ENCODE peak calls at places on chromosomes 1 and 21, in seven cellular contexts. One of them, this sample, is unnamed.

GRCh38 chr21:15199414-15199813 is 134.6 kb upstream of the NRIP1 start:
- DNase-seq in WTC11: no peak
- DNase-seq in cardiac fibroblast: no peak
- DNase-seq in CD4-positive, alpha-beta T cell: no peak
- DNase-seq in neural crest cell: no peak
- DNase-seq in transverse colon: no peak
- DNase-seq in B cell: no peak
- DNase-seq in this sample: no peak

GRCh38 chr1:220751130-220751529 is 3.0 kb downstream of the MTARC2 start:
- DNase-seq in neural crest cell: no peak
- DNase-seq in WTC11: no peak
- DNase-seq in cardiac fibroblast: no peak
- DNase-seq in transverse colon: peak; percentile 49
- DNase-seq in B cell: no peak
- DNase-seq in CD4-positive, alpha-beta T cell: no peak
- DNase-seq in this sample: no peak

GRCh38 chr1:98044766-98045165 is 123.9 kb upstream of the DPYD start:
- DNase-seq in neural crest cell: no peak
- DNase-seq in transverse colon: no peak
- DNase-seq in WTC11: no peak
- DNase-seq in B cell: no peak
- DNase-seq in cardiac fibroblast: no peak
- DNase-seq in CD4-positive, alpha-beta T cell: no peak
- DNase-seq in this sample: no peak

GRCh38 chr1:198651685-198652400 is 13.0 kb downstream of the PTPRC start:
- DNase-seq in B cell: no peak
- DNase-seq in neural crest cell: no peak
- DNase-seq in transverse colon: no peak
- DNase-seq in WTC11: no peak
- DNase-seq in cardiac fibroblast: no peak
- DNase-seq in CD4-positive, alpha-beta T cell: no peak
- DNase-seq in this sample: no peak

GRCh38 chr1:51518033-51518729 is 885 bp downstream of the EPS15 start:
- DNase-seq in B cell: peak; percentile 44
- DNase-seq in cardiac fibroblast: peak; percentile 42
- DNase-seq in WTC11: peak; percentile 32
- DNase-seq in neural crest cell: peak; percentile 20
- DNase-seq in CD4-positive, alpha-beta T cell: peak; percentile 43
- DNase-seq in transverse colon: peak; percentile 74
- DNase-seq in this sample: peak; percentile 30

GRCh38 chr1:31383967-31384366 is 11.1 kb upstream of the FABP3 start:
- DNase-seq in neural crest cell: no peak
- DNase-seq in WTC11: no peak
- DNase-seq in transverse colon: peak; percentile 40
- DNase-seq in CD4-positive, alpha-beta T cell: no peak
- DNase-seq in B cell: no peak
- DNase-seq in cardiac fibroblast: no peak
- DNase-seq in this sample: no peak

GRCh38 chr1:226628624-226629155 is 80.1 kb downstream of the STUM start:
- DNase-seq in transverse colon: peak; percentile 10
- DNase-seq in B cell: peak; percentile 9
- DNase-seq in WTC11: no peak
- DNase-seq in cardiac fibroblast: no peak
- DNase-seq in CD4-positive, alpha-beta T cell: peak; percentile 22
- DNase-seq in neural crest cell: no peak
- DNase-seq in this sample: no peak

GRCh38 chr1:183418696-183419095 is 516 bp upstream of the NMNAT2 start:
- DNase-seq in neural crest cell: no peak
- DNase-seq in cardiac fibroblast: no peak
- DNase-seq in CD4-positive, alpha-beta T cell: no peak
- DNase-seq in B cell: no peak
- DNase-seq in WTC11: no peak
- DNase-seq in transverse colon: no peak
- DNase-seq in this sample: no peak

GRCh38 chr1:30856260-30856790 is 52.2 kb downstream of the SDC3 start:
- DNase-seq in cardiac fibroblast: no peak
- DNase-seq in WTC11: no peak
- DNase-seq in neural crest cell: no peak
- DNase-seq in transverse colon: no peak
- DNase-seq in B cell: no peak
- DNase-seq in CD4-positive, alpha-beta T cell: no peak
- DNase-seq in this sample: no peak

GRCh38 chr1:113091988-113092602 is 19.1 kb downstream of the LRIG2 start:
- DNase-seq in transverse colon: no peak
- DNase-seq in WTC11: no peak
- DNase-seq in CD4-positive, alpha-beta T cell: no peak
- DNase-seq in neural crest cell: no peak
- DNase-seq in cardiac fibroblast: no peak
- DNase-seq in B cell: no peak
- DNase-seq in this sample: no peak

GRCh38 chr1:219419860-219420259 is 193.0 kb downstream of the ZC3H11B start:
- DNase-seq in cardiac fibroblast: no peak
- DNase-seq in transverse colon: no peak
- DNase-seq in B cell: no peak
- DNase-seq in neural crest cell: no peak
- DNase-seq in WTC11: no peak
- DNase-seq in CD4-positive, alpha-beta T cell: no peak
- DNase-seq in this sample: no peak

GRCh38 chr1:152745289-152745704 is 12.5 kb upstream of the KPRP start:
- DNase-seq in neural crest cell: no peak
- DNase-seq in WTC11: no peak
- DNase-seq in cardiac fibroblast: no peak
- DNase-seq in B cell: no peak
- DNase-seq in CD4-positive, alpha-beta T cell: no peak
- DNase-seq in transverse colon: no peak
- DNase-seq in this sample: no peak

GRCh38 chr21:23522750-23523149 is 2084.5 kb downstream of the MRPL39 start:
- DNase-seq in neural crest cell: no peak
- DNase-seq in WTC11: no peak
- DNase-seq in CD4-positive, alpha-beta T cell: no peak
- DNase-seq in transverse colon: no peak
- DNase-seq in B cell: no peak
- DNase-seq in cardiac fibroblast: no peak
- DNase-seq in this sample: no peak

GRCh38 chr21:32302560-32302959 is 3.9 kb downstream of the MRAP start:
- DNase-seq in CD4-positive, alpha-beta T cell: no peak
- DNase-seq in cardiac fibroblast: no peak
- DNase-seq in B cell: no peak
- DNase-seq in transverse colon: no peak
- DNase-seq in neural crest cell: no peak
- DNase-seq in WTC11: no peak
- DNase-seq in this sample: no peak

GRCh38 chr1:24540906-24541710 is 14.8 kb upstream of the NCMAP start:
- DNase-seq in CD4-positive, alpha-beta T cell: no peak
- DNase-seq in B cell: no peak
- DNase-seq in cardiac fibroblast: peak; percentile 73
- DNase-seq in WTC11: no peak
- DNase-seq in neural crest cell: no peak
- DNase-seq in transverse colon: peak; percentile 65
- DNase-seq in this sample: no peak

GRCh38 chr1:30786264-30786991 is 28.9 kb upstream of the LAPTM5 start:
- DNase-seq in WTC11: no peak
- DNase-seq in B cell: no peak
- DNase-seq in transverse colon: no peak
- DNase-seq in neural crest cell: peak; percentile 73
- DNase-seq in CD4-positive, alpha-beta T cell: no peak
- DNase-seq in cardiac fibroblast: no peak
- DNase-seq in this sample: no peak

GRCh38 chr1:208357663-208358507 is 113.7 kb upstream of the PLXNA2 start:
- DNase-seq in CD4-positive, alpha-beta T cell: no peak
- DNase-seq in transverse colon: no peak
- DNase-seq in neural crest cell: no peak
- DNase-seq in WTC11: no peak
- DNase-seq in cardiac fibroblast: no peak
- DNase-seq in B cell: no peak
- DNase-seq in this sample: no peak

GRCh38 chr1:165306543-165307434 is 49.7 kb downstream of the LMX1A start:
- DNase-seq in cardiac fibroblast: no peak
- DNase-seq in CD4-positive, alpha-beta T cell: no peak
- DNase-seq in WTC11: no peak
- DNase-seq in transverse colon: no peak
- DNase-seq in B cell: no peak
- DNase-seq in neural crest cell: no peak
- DNase-seq in this sample: no peak
- TF ChIP-seq CTCF in cardiac fibroblast: no peak
- TF ChIP-seq CTCF in CD4-positive, alpha-beta T cell: no peak
- TF ChIP-seq CTCF in WTC11: no peak
- TF ChIP-seq CTCF in transverse colon: no peak
- TF ChIP-seq CTCF in B cell: no peak
- TF ChIP-seq CTCF in neural crest cell: no peak
- TF ChIP-seq CTCF in this sample: no peak

GRCh38 chr21:39726133-39726532 is 18.9 kb upstream of the IGSF5 start:
- DNase-seq in neural crest cell: no peak
- DNase-seq in cardiac fibroblast: no peak
- DNase-seq in WTC11: no peak
- DNase-seq in transverse colon: no peak
- DNase-seq in CD4-positive, alpha-beta T cell: no peak
- DNase-seq in B cell: no peak
- DNase-seq in this sample: no peak
- TF ChIP-seq CTCF in neural crest cell: peak; percentile 24
- TF ChIP-seq CTCF in cardiac fibroblast: no peak
- TF ChIP-seq CTCF in WTC11: no peak
- TF ChIP-seq CTCF in transverse colon: no peak
- TF ChIP-seq CTCF in CD4-positive, alpha-beta T cell: no peak
- TF ChIP-seq CTCF in B cell: no peak
- TF ChIP-seq CTCF in this sample: no peak

GRCh38 chr1:18512883-18513282 is 32.2 kb downstream of the KLHDC7A start:
- DNase-seq in CD4-positive, alpha-beta T cell: no peak
- DNase-seq in neural crest cell: no peak
- DNase-seq in WTC11: no peak
- DNase-seq in B cell: no peak
- DNase-seq in transverse colon: no peak
- DNase-seq in cardiac fibroblast: no peak
- DNase-seq in this sample: no peak

GRCh38 chr1:18513995-18514394 is 33.3 kb downstream of the KLHDC7A start:
- DNase-seq in WTC11: no peak
- DNase-seq in neural crest cell: no peak
- DNase-seq in cardiac fibroblast: no peak
- DNase-seq in CD4-positive, alpha-beta T cell: no peak
- DNase-seq in B cell: no peak
- DNase-seq in transverse colon: no peak
- DNase-seq in this sample: no peak

GRCh38 chr1:18515120-18515667 is 34.5 kb downstream of the KLHDC7A start:
- DNase-seq in WTC11: no peak
- DNase-seq in neural crest cell: no peak
- DNase-seq in transverse colon: no peak
- DNase-seq in B cell: no peak
- DNase-seq in cardiac fibroblast: no peak
- DNase-seq in CD4-positive, alpha-beta T cell: no peak
- DNase-seq in this sample: no peak

GRCh38 chr1:18508084-18508483 is 27.4 kb downstream of the KLHDC7A start:
- DNase-seq in transverse colon: no peak
- DNase-seq in cardiac fibroblast: no peak
- DNase-seq in WTC11: no peak
- DNase-seq in B cell: no peak
- DNase-seq in CD4-positive, alpha-beta T cell: no peak
- DNase-seq in neural crest cell: no peak
- DNase-seq in this sample: no peak

DNA sequence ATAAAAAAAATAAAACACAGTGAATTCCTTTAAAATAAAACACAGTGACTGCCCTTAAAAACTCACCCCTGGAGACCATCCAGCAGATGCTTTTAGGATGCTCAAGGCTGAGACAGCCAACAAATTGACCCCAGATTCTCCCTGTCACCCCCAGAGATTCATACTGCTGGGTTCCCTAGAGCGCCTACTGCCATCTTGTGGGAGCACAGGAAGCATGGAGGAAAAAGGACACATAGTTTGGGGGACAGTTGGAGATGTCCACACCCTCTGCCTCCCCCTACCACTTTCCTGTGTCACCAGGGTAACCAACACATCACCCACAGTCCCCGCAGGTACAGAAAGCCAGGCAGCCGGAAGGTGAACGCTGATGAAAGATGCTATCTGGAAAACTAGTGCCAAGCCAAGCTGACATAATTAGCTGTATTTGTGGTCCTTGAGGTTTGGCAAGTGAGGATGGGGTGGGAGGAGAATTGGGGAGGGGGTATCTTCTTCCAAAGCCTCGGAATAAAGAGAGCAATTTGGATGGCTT is 30.8 kb downstream of the KLHDC7A start:
- DNase-seq in transverse colon: no peak
- DNase-seq in WTC11: peak; percentile 33
- DNase-seq in cardiac fibroblast: no peak
- DNase-seq in B cell: no peak
- DNase-seq in CD4-positive, alpha-beta T cell: no peak
- DNase-seq in neural crest cell: no peak
- DNase-seq in this sample: no peak
- TF ChIP-seq CTCF in transverse colon: no peak
- TF ChIP-seq CTCF in WTC11: no peak
- TF ChIP-seq CTCF in cardiac fibroblast: no peak
- TF ChIP-seq CTCF in B cell: no peak
- TF ChIP-seq CTCF in CD4-positive, alpha-beta T cell: no peak
- TF ChIP-seq CTCF in neural crest cell: no peak
- TF ChIP-seq CTCF in this sample: no peak

DNA sequence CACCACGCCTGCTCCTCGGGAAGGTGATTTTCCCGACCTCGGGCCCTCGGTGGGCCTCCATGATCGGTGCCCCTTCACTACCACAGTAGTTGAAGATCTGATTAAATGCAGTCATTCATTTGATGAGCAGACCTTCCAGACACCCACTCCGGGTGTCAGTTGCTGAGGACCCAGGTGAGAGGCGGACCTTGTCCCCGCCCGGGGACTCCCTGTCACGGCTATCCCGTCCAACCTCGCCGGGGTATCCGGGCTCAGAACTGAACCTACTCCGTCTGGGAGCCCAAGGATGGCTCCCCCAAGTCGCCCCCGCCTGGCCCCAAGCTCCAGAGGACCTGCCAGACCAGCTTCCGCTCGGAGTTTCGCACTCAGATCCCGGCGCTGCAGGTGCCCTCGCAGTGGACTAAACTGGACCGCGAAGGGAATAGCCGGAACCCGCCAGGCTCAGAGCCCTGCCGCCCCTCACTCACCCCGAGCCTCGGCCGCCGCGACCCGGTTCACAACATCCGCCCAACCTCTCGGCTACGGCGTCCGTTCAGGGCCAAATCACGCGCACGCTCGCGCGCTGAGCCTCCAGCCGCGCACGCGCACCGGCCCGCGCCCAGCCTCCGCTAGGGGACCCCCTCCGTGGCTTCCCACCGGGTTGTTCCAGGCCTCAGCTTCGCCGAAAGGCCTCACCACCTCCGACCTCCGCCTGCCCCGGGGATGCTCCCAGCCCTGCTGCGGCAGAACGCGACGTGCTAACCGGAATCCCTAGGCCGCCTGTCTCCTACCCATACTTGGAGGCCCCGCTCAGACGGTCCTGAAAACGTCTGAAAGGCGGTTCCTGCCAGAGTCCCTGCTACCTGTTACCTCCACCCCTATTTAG is 22.3 kb downstream of the RNU1-3 start:
- DNase-seq in cardiac fibroblast: peak; percentile 97
- DNase-seq in transverse colon: peak; percentile 99
- DNase-seq in neural crest cell: peak; percentile 100
- DNase-seq in WTC11: peak; percentile 99
- DNase-seq in B cell: peak; percentile 100
- DNase-seq in CD4-positive, alpha-beta T cell: peak; percentile 100
- DNase-seq in this sample: peak; percentile 100
- TF ChIP-seq CTCF in cardiac fibroblast: peak; percentile 44
- TF ChIP-seq CTCF in transverse colon: peak; percentile 63
- TF ChIP-seq CTCF in neural crest cell: peak; percentile 67
- TF ChIP-seq CTCF in WTC11: no peak
- TF ChIP-seq CTCF in B cell: peak; percentile 78
- TF ChIP-seq CTCF in CD4-positive, alpha-beta T cell: peak; percentile 77
- TF ChIP-seq CTCF in this sample: peak; percentile 51

GRCh38 chr1:88683848-88684481 is at the start of gene PKN2:
- DNase-seq in B cell: peak; percentile 97
- DNase-seq in neural crest cell: peak; percentile 91
- DNase-seq in CD4-positive, alpha-beta T cell: peak; percentile 97
- DNase-seq in cardiac fibroblast: peak; percentile 99
- DNase-seq in WTC11: peak; percentile 97
- DNase-seq in transverse colon: peak; percentile 98
- DNase-seq in this sample: peak; percentile 95
- TF ChIP-seq CTCF in B cell: no peak
- TF ChIP-seq CTCF in neural crest cell: peak; percentile 43
- TF ChIP-seq CTCF in CD4-positive, alpha-beta T cell: peak; percentile 31
- TF ChIP-seq CTCF in cardiac fibroblast: no peak
- TF ChIP-seq CTCF in WTC11: no peak
- TF ChIP-seq CTCF in transverse colon: no peak
- TF ChIP-seq CTCF in this sample: no peak